ENCODE peak calls at places on chromosome 21, in seven cellular contexts. G is effector memory CD4-positive, alpha-beta T cell; Z is aorta; O is lower lobe of right lung; B is thoracic aorta; W is NT2/D1; H is right cardiac atrium. R is an unnamed sample. For H3K4me1 and H3K27me3, the result is how much of the 10 kb centered on the place peaks cover.

GRCh38 chr21:46112731-46113215 is 14.9 kb downstream of the COL6A2 start:
- DNase-seq in H (peak), O (no peak), G (no peak), B (peak), W (no peak), Z (peak), R (no peak)

GRCh38 chr21:42564561-42564971 is 50.9 kb downstream of the SLC37A1 start:
- DNase-seq in Z (peak), G (no peak), B (no peak), O (peak), W (no peak), H (no peak), R (no peak)

GRCh38 chr21:31586118-31586517 is 73.4 kb upstream of the SOD1 start:
- DNase-seq in Z (no peak), W (no peak), O (no peak), G (no peak), B (no peak), H (no peak), R (no peak)

GRCh38 chr21:36692844-36693143 is 6.1 kb upstream of the SIM2 start:
- DNase-seq in Z (no peak), W (no peak), B (no peak), G (no peak), O (no peak), H (no peak), R (no peak)

GRCh38 chr21:34148826-34149558 is 75.6 kb downstream of the MRPS6 start:
- DNase-seq in W (no peak), G (no peak), B (no peak), Z (no peak), H (no peak), O (no peak), R (no peak)

GRCh38 chr21:26130249-26130896 is 40.2 kb downstream of the APP start:
- DNase-seq in B (no peak), O (no peak), G (no peak), H (no peak), Z (no peak), W (no peak), R (no peak)

GRCh38 chr21:30164796-30165195 is 1.8 kb downstream of the CLDN17 start:
- DNase-seq in Z (no peak), O (no peak), W (no peak), G (no peak), H (no peak), B (no peak), R (no peak)

GRCh38 chr21:46125846-46126301 is 28.0 kb downstream of the COL6A2 start:
- DNase-seq in G (no peak), W (no peak), O (peak), B (no peak), H (peak), Z (peak), R (no peak)

GRCh38 chr21:37319551-37319950 is 47.0 kb upstream of the DYRK1A start:
- DNase-seq in O (no peak), B (no peak), W (no peak), H (no peak), Z (no peak), G (no peak), R (no peak)

GRCh38 chr21:45986316-45987051 is 4.9 kb downstream of the COL6A1 start:
- DNase-seq in W (no peak), H (peak), Z (peak), O (no peak), G (no peak), B (no peak), R (no peak)

GRCh38 chr21:42021751-42022430 is 11.7 kb upstream of the ZBTB21 start:
- DNase-seq in H (no peak), W (peak), O (no peak), Z (no peak), B (no peak), G (no peak), R (no peak)

GRCh38 chr21:40689816-40690215 is 157.1 kb downstream of the DSCAM start:
- DNase-seq in W (no peak), O (no peak), Z (no peak), G (no peak), H (no peak), B (no peak), R (no peak)

GRCh38 chr21:36330904-36331303 is 10.9 kb downstream of the MORC3 start:
- DNase-seq in B (no peak), W (peak), O (no peak), Z (no peak), H (no peak), G (peak), R (peak)

GRCh38 chr21:46411691-46412090 is 47.0 kb upstream of the DIP2A start:
- DNase-seq in G (no peak), O (peak), H (no peak), Z (peak), W (no peak), B (no peak), R (no peak)

GRCh38 chr21:41666641-41667051 is 100.2 kb downstream of the RIPK4 start:
- DNase-seq in H (peak), B (no peak), Z (no peak), W (no peak), G (no peak), O (no peak), R (no peak)

GRCh38 chr21:41768371-41769042 is 1.7 kb upstream of the RIPK4 start:
- DNase-seq in B (no peak), Z (peak), O (peak), W (no peak), G (no peak), H (no peak), R (no peak)

GRCh38 chr21:42468511-42469131 is 27.4 kb downstream of the RSPH1 start:
- DNase-seq in H (no peak), W (no peak), B (no peak), G (no peak), Z (no peak), O (no peak), R (no peak)

GRCh38 chr21:42585881-42586280 is 67.5 kb upstream of the PDE9A start:
- DNase-seq in O (no peak), Z (no peak), G (no peak), B (no peak), W (no peak), H (no peak), R (no peak)

GRCh38 chr21:14785679-14786078 is 239.6 kb upstream of the SAMSN1 start:
- DNase-seq in G (no peak), W (no peak), H (no peak), B (no peak), O (no peak), Z (no peak), R (no peak)

GRCh38 chr21:16040601-16041000 is 310.8 kb downstream of the USP25 start:
- DNase-seq in Z (no peak), O (no peak), W (no peak), H (no peak), G (no peak), B (no peak), R (no peak)

GRCh38 chr21:15421521-15421920 is 308.3 kb upstream of the USP25 start:
- DNase-seq in Z (no peak), B (no peak), W (no peak), H (no peak), G (no peak), O (no peak), R (no peak)

GRCh38 chr21:39218082-39218409 is 34.8 kb upstream of the PSMG1 start:
- DNase-seq in W (no peak), H (no peak), O (no peak), B (no peak), Z (no peak), G (no peak), R (no peak)

GRCh38 chr21:20999567-21000169 is 1.5 kb downstream of the NCAM2 start:
- DNase-seq in O (no peak), G (no peak), B (no peak), H (no peak), W (no peak), Z (no peak), R (no peak)

GRCh38 chr21:28758883-28759242 is 233.8 kb downstream of the LTN1 start:
- DNase-seq in Z (no peak), O (no peak), W (no peak), G (no peak), H (no peak), B (no peak), R (no peak)

GRCh38 chr21:35106246-35106835 is 57.2 kb upstream of the RUNX1 start:
- DNase-seq in G (no peak), O (no peak), B (no peak), Z (no peak), H (peak), W (no peak), R (no peak)

GRCh38 chr21:17911628-17912027 is 92.5 kb upstream of the C21orf91 start:
- DNase-seq in B (no peak), W (no peak), G (no peak), Z (no peak), H (no peak), O (no peak), R (no peak)

GRCh38 chr21:31235671-31236450 is 108.2 kb downstream of the TIAM1 start:
- DNase-seq in H (no peak), O (no peak), G (no peak), Z (no peak), W (no peak), B (no peak), R (no peak)

GRCh38 chr21:26761174-26761915 is 83.9 kb downstream of the ADAMTS1 start:
- DNase-seq in H (no peak), B (no peak), Z (no peak), O (no peak), W (no peak), G (no peak), R (no peak)

GRCh38 chr21:35256468-35256988 is 207.4 kb upstream of the RUNX1 start:
- DNase-seq in G (no peak), B (peak), H (peak), W (no peak), O (peak), Z (peak), R (no peak)

GRCh38 chr21:36551731-36552457 is 72.0 kb upstream of the CLDN14 start:
- DNase-seq in Z (no peak), O (no peak), W (no peak), G (no peak), B (no peak), H (no peak), R (no peak)

GRCh38 chr21:36806103-36806502 is 107.2 kb downstream of the SIM2 start:
- DNase-seq in H (no peak), G (no peak), Z (no peak), B (no peak), W (no peak), O (no peak), R (no peak)

GRCh38 chr21:43596616-43597015 is 62.7 kb downstream of the HSF2BP start:
- DNase-seq in B (no peak), O (no peak), Z (no peak), H (no peak), W (no peak), G (no peak), R (no peak)
- H3K4me1 ChIP-seq in B (under half), O (under half), Z (under half), H (under half), W (under half), G (under half), R (under half)

GRCh38 chr21:44983421-44984206 is 43.8 kb downstream of the SLX9 start:
- DNase-seq in O (peak), B (no peak), Z (peak), G (no peak), H (peak), W (no peak), R (no peak)

GRCh38 chr21:44985441-44986401 is 45.9 kb downstream of the SLX9 start:
- DNase-seq in H (peak), W (no peak), B (no peak), O (peak), Z (peak), G (no peak), R (no peak)

GRCh38 chr21:44984792-44985440 is 45.1 kb downstream of the SLX9 start:
- DNase-seq in H (peak), G (no peak), O (peak), Z (peak), B (no peak), W (no peak), R (no peak)

GRCh38 chr21:44982558-44983244 is 42.9 kb downstream of the SLX9 start:
- DNase-seq in H (peak), W (no peak), O (peak), B (peak), G (no peak), Z (peak), R (no peak)

DNA sequence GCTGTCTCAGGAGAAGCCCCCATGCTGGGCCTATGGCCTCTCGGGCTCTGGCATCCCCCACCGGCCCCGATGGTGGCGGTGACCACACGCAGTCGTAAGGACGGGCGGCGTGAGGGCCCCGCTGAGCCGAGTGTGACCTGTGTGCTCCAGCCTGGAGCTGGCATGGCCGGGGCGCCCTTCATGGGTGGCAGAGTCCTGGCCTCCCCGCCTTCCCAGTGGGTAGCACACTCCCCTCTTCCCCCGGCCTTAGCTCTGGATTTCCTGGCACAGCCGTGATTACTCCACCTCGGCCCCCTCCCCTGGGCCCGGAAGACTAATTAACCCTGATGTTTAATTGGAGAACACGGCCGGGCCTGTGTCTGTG is 44.6 kb downstream of the SLX9 start:
- DNase-seq in Z (peak), O (peak), H (peak), G (no peak), W (no peak), B (no peak), R (no peak)
- H3K27me3 ChIP-seq in Z (under half), O (under half), H (under half), G (under half), W (under half), B (under half), R (under half)

DNA sequence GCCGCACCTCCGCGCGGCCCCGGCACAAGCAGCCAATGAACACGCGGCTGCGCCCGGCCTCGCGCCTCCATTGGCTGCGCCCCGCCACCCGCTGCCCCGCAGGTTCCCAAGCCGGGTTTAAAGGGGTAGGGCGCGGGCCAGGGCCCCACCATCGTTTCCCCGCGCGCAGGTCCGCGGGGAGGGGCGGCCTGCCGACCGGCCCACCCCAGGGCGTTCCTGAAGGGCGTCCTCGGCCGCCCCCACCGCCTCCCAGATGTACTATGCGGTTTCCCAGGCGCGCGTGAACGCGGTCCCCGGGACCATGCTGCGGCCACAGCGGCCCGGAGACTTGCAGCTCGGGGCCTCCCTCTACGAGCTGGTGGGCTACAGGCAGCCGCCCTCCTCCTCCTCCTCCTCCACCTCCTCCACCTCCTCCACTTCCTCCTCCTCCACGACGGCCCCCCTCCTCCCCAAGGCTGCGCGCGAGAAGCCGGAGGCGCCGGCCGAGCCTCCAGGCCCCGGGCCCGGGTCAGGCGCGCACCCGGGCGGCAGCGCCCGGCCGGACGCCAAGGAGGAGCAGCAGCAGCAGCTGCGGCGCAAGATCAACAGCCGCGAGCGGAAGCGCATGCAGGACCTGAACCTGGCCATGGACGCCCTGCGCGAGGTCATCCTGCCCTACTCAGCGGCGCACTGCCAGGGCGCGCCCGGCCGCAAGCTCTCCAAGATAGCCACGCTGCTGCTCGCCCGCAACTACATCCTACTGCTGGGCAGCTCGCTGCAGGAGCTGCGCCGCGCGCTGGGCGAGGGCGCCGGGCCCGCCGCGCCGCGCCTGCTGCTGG is at the start of gene OLIG1:
- DNase-seq in Z (no peak), O (peak), W (peak), H (peak), B (no peak), G (no peak), R (peak)
- H3K4me3 ChIP-seq in Z (peak), O (peak), W (peak), H (peak), B (peak), G (peak), R (no peak)

GRCh38 chr21:44392916-44393315 is 39.5 kb downstream of the TRPM2 start:
- DNase-seq in W (no peak), H (no peak), G (no peak), O (no peak), B (no peak), Z (no peak), R (no peak)

GRCh38 chr21:44391345-44392091 is 38.1 kb downstream of the TRPM2 start:
- DNase-seq in W (no peak), O (peak), Z (no peak), G (no peak), B (no peak), H (peak), R (no peak)

GRCh38 chr21:44392185-44392584 is 38.8 kb downstream of the TRPM2 start:
- DNase-seq in H (no peak), W (no peak), Z (no peak), O (no peak), B (no peak), G (no peak), R (no peak)

GRCh38 chr21:44390886-44391285 is 37.5 kb downstream of the TRPM2 start:
- DNase-seq in G (no peak), B (no peak), W (no peak), O (no peak), Z (no peak), H (no peak), R (no peak)

GRCh38 chr21:44389335-44389734 is 35.9 kb downstream of the TRPM2 start:
- DNase-seq in Z (no peak), H (no peak), G (no peak), W (no peak), O (no peak), B (no peak), R (no peak)
- H3K4me1 ChIP-seq in Z (under half), H (under half), G (under half), W (under half), O (under half), B (under half), R (under half)

R was measured in CD4-positive, CD25-positive, alpha-beta regulatory T cell.